ENCODE peak calls at places on chromosomes 7 and 10, in seven cellular contexts. W, H, E, O, X, D and Y are unnamed samples.

GRCh38 chr7:47492720-47493119 is 89.2 kb downstream of the TNS3 start:
- DNase-seq in O (no peak), W (no peak), X (no peak), E (no peak), H (no peak), D (no peak), Y (no peak)

GRCh38 chr7:19107392-19108147 is 9.9 kb downstream of the TWIST1 start:
- DNase-seq in D (no peak), W (no peak), X (no peak), E (no peak), O (peak; percentile 18), H (no peak), Y (no peak)

GRCh38 chr7:53119514-53119933 is 84.1 kb downstream of the POM121L12 start:
- DNase-seq in W (no peak), E (no peak), D (no peak), O (no peak), H (no peak), X (no peak), Y (no peak)

GRCh38 chr7:525740-526139 is 6.1 kb upstream of the PDGFA start:
- DNase-seq in X (no peak), E (no peak), H (no peak), W (no peak), D (no peak), O (peak; percentile 12), Y (no peak)

GRCh38 chr7:95201718-95202117 is 122.6 kb downstream of the PON1 start:
- DNase-seq in D (no peak), H (no peak), W (no peak), X (no peak), O (no peak), E (no peak), Y (no peak)

GRCh38 chr7:14381306-14381705 is 391.8 kb upstream of the ETV1 start:
- DNase-seq in O (no peak), W (no peak), D (no peak), X (no peak), E (no peak), H (no peak), Y (no peak)

GRCh38 chr7:93150200-93150835 is 2.1 kb upstream of the SAMD9L start:
- DNase-seq in W (no peak), E (no peak), D (no peak), O (no peak), H (no peak), X (no peak), Y (no peak)

GRCh38 chr7:2738110-2738509 is 50.1 kb downstream of the AMZ1 start:
- DNase-seq in O (no peak), E (no peak), D (no peak), W (no peak), H (peak; percentile 68), X (peak; percentile 26), Y (no peak)

GRCh38 chr7:131745645-131746248 is 189.3 kb upstream of the PODXL start:
- DNase-seq in O (peak; percentile 32), D (no peak), X (no peak), W (no peak), E (no peak), H (no peak), Y (no peak)

GRCh38 chr7:128783143-128783799 is 7.7 kb upstream of the OPN1SW start:
- DNase-seq in X (peak; percentile 56), W (no peak), H (peak; percentile 90), O (peak; percentile 81), E (peak; percentile 44), D (peak; percentile 33), Y (no peak)

GRCh38 chr10:97659589-97659988 is 19.1 kb downstream of the PI4K2A start:
- DNase-seq in W (no peak), H (no peak), D (no peak), O (no peak), X (no peak), E (no peak), Y (no peak)

GRCh38 chr7:50607524-50608125 is 42.4 kb upstream of the DDC start:
- DNase-seq in W (no peak), H (no peak), X (no peak), E (no peak), D (no peak), O (no peak), Y (no peak)

GRCh38 chr10:61621538-61622150 is 41.1 kb upstream of the CABCOCO1 start:
- DNase-seq in O (no peak), W (no peak), D (peak; percentile 22), E (no peak), X (no peak), H (no peak), Y (no peak)

GRCh38 chr7:1124816-1125602 is 35.0 kb downstream of the ZFAND2A start:
- DNase-seq in D (no peak), X (peak; percentile 72), H (peak; percentile 42), O (no peak), E (no peak), W (no peak), Y (no peak)

GRCh38 chr7:70717553-70718248 is 414.2 kb upstream of the GALNT17 start:
- DNase-seq in H (no peak), O (no peak), D (no peak), X (no peak), E (no peak), W (no peak), Y (no peak)

GRCh38 chr10:127227663-127228062 is 31.3 kb upstream of the INSYN2A start:
- DNase-seq in O (no peak), W (no peak), E (no peak), H (no peak), X (no peak), D (no peak), Y (no peak)

GRCh38 chr7:24786941-24787340 is 29.7 kb upstream of the GSDME start:
- DNase-seq in H (no peak), O (no peak), D (no peak), X (no peak), W (peak; percentile 27), E (no peak), Y (no peak)

GRCh38 chr7:99419323-99420021 is 10.7 kb downstream of the BUD31 start:
- DNase-seq in X (no peak), H (no peak), E (no peak), O (no peak), W (no peak), D (no peak), Y (no peak)

GRCh38 chr7:31633894-31634494 is 53.0 kb upstream of the PPP1R17 start:
- DNase-seq in E (no peak), H (no peak), D (peak; percentile 60), X (peak; percentile 67), W (peak; percentile 54), O (no peak), Y (no peak)

GRCh38 chr10:119447823-119448546 is 94.5 kb downstream of the RGS10 start:
- DNase-seq in E (no peak), H (no peak), D (no peak), X (no peak), O (no peak), W (no peak), Y (no peak)

GRCh38 chr7:66804001-66804400 is 63.5 kb downstream of the RABGEF1 start:
- DNase-seq in W (no peak), O (no peak), E (no peak), H (no peak), D (no peak), X (no peak), Y (no peak)

GRCh38 chr7:27688056-27688455 is 25.4 kb upstream of the HIBADH start:
- DNase-seq in W (no peak), H (no peak), O (no peak), X (no peak), E (no peak), D (no peak), Y (no peak)

GRCh38 chr7:124351950-124352349 is 319.1 kb upstream of the TMEM229A start:
- DNase-seq in W (no peak), X (no peak), O (peak; percentile 11), H (peak; percentile 33), E (no peak), D (no peak), Y (no peak)

GRCh38 chr7:69776611-69777010 is 178.3 kb downstream of the AUTS2 start:
- DNase-seq in D (no peak), X (no peak), W (no peak), H (no peak), E (no peak), O (no peak), Y (no peak)

GRCh38 chr7:158063850-158064610 is 523.6 kb downstream of the PTPRN2 start:
- DNase-seq in D (no peak), E (no peak), X (no peak), W (no peak), H (no peak), O (no peak), Y (no peak)
- H3K9me3 ChIP-seq in D (no peaks in the 10 kb centered on the region), E (peaks cover 22% of the 10 kb centered on the region), X (peaks cover 12% of the 10 kb centered on the region), W (peaks cover 7% of the 10 kb centered on the region), H (no peaks in the 10 kb centered on the region), O (no peaks in the 10 kb centered on the region), Y (no peaks in the 10 kb centered on the region)

DNA sequence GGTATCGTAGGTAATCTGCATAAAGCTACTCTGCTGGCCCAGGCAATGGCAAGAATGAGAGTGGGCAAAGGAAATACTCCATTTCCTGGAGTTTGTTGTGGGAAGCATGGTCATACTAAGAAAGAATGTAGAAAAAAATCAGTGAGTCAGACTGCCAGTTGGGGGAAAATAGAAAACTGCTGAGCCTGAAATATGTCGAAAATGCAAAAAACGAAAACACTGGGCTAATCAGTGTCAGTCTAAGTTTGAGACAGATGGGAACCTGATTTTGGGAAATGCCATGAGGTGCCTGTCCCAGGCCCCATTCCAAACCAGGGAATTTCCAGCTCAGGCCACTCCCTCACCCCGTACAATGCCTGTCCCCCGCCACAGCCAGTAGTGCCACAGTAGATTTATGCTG is 150.0 kb downstream of the ZNF33B start:
- DNase-seq in E (no peak), D (no peak), H (no peak), W (no peak), X (no peak), O (no peak), Y (no peak)
- H3K9me3 ChIP-seq in E (no peaks in the 10 kb centered on the region), D (no peaks in the 10 kb centered on the region), H (no peaks in the 10 kb centered on the region), W (no peaks in the 10 kb centered on the region), X (peaks cover 9% of the 10 kb centered on the region), O (no peaks in the 10 kb centered on the region), Y (no peaks in the 10 kb centered on the region)

GRCh38 chr10:14917827-14918226 is 36.1 kb downstream of the DCLRE1C start:
- DNase-seq in H (no peak), W (no peak), E (no peak), X (no peak), D (no peak), O (no peak), Y (no peak)
- H3K9me3 ChIP-seq in H (no peaks in the 10 kb centered on the region), W (peaks cover 6% of the 10 kb centered on the region), E (peaks cover 28% of the 10 kb centered on the region), X (peaks cover 26% of the 10 kb centered on the region), D (peaks cover 6% of the 10 kb centered on the region), O (peaks cover 21% of the 10 kb centered on the region), Y (peaks cover 10% of the 10 kb centered on the region)

DNA sequence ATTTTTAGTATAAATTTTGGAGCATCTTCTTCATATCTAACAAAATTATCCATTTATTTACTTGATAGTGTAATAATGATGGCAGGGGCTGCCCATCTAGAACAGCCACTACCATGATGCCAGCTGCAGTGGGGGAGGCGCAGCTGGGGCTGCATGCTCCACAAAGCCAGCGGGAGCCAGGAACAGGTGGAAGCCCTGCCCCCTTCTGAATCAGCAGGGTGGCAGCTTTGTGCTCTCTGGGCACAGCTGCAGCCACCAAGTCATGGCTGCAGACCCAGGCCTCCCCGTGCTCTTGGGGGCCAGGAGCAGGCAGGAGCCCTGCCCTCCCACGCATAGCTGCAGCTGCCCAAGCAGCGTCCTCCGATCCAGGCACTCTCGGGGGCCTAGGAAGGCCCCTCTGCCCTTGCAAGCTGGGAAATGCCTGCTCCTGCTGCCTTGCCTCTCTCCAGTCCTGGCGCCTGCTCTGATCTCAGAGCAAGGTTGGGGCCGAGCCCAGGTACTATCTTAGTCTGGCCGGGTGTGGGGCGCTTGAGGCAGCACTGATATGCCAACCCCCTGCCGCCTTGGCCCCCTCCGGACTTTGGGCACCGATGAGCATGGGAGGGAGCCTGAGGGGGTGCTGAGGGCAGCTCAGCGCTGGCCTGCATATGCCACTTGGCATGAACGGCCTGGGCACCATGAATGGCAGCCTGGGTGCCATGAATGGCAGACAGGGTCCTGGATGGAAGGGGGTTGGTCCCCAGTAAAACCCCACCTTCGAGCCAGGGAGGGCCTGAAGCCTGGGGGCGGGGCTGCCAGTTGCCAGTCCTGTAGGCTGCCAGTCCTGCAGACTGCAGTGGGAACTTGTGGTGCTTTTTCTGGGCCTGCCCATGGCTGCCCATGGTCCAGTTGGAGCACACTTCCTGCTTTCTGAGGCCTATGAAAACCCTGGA is 1110.8 kb upstream of the POT1 start:
- DNase-seq in X (no peak), O (no peak), W (no peak), D (no peak), E (no peak), H (no peak), Y (no peak)
- H3K9me3 ChIP-seq in X (peaks cover 14% of the 10 kb centered on the region), O (no peaks in the 10 kb centered on the region), W (peaks cover 4% of the 10 kb centered on the region), D (no peaks in the 10 kb centered on the region), E (no peaks in the 10 kb centered on the region), H (no peaks in the 10 kb centered on the region), Y (no peaks in the 10 kb centered on the region)